ENCODE peak calls at places on chromosome 4, in four cellular contexts. Z is SK-N-SH, C is HepG2, F is K562. D is an unnamed sample.

GRCh38 chr4:170581969-170582368 is 492.2 kb upstream of the AADAT start:
- DNase-seq in Z (no peak), C (no peak), F (no peak), D (no peak)

GRCh38 chr4:111400736-111401135 is 744.5 kb upstream of the FAM241A start:
- DNase-seq in Z (no peak), C (no peak), F (no peak), D (no peak)

GRCh38 chr4:81921757-81922159 is 450.1 kb upstream of the RASGEF1B start:
- DNase-seq in Z (no peak), C (no peak), F (no peak), D (no peak)

GRCh38 chr4:105951198-105951597 is 55.9 kb downstream of the NPNT start:
- DNase-seq in Z (no peak), C (no peak), F (no peak), D (no peak)

GRCh38 chr4:156475322-156475721 is 496.3 kb downstream of the PDGFC start:
- DNase-seq in Z (peak), C (peak), F (no peak), D (no peak)

GRCh38 chr4:22170353-22170752 is 221.8 kb upstream of the KCNIP4 start:
- DNase-seq in Z (no peak), C (no peak), F (no peak), D (no peak)

GRCh38 chr4:5455003-5455585 is 253.3 kb downstream of the EVC2 start:
- DNase-seq in Z (no peak), C (no peak), F (no peak), D (no peak)

GRCh38 chr4:48930654-48931053 is 24.1 kb upstream of the OCIAD2 start:
- DNase-seq in Z (no peak), C (no peak), F (peak), D (no peak)

GRCh38 chr4:160233141-160233540 is 1130.3 kb downstream of the RAPGEF2 start:
- DNase-seq in Z (no peak), C (no peak), F (no peak), D (no peak)

GRCh38 chr4:141705747-141706377 is 69.5 kb downstream of the IL15 start:
- DNase-seq in Z (no peak), C (no peak), F (no peak), D (no peak)

GRCh38 chr4:141703497-141703896 is 67.1 kb downstream of the IL15 start:
- DNase-seq in Z (no peak), C (no peak), F (no peak), D (no peak)

GRCh38 chr4:141706445-141706844 is 70.1 kb downstream of the IL15 start:
- DNase-seq in Z (no peak), C (no peak), F (no peak), D (no peak)

GRCh38 chr4:141705048-141705746 is 68.8 kb downstream of the IL15 start:
- DNase-seq in Z (no peak), C (no peak), F (no peak), D (peak)

GRCh38 chr4:141702472-141703182 is 66.2 kb downstream of the IL15 start:
- DNase-seq in Z (no peak), C (no peak), F (no peak), D (no peak)
- TF ChIP-seq CTCF in Z (peak), C (no peak), F (no peak), D (peak)

GRCh38 chr4:101968364-101968763 is 177.8 kb downstream of the BANK1 start:
- DNase-seq in Z (no peak), C (no peak), F (no peak), D (no peak)
- TF ChIP-seq FOXM1 in Z (no peak), C (no peak), F (no peak), D (no peak)

GRCh38 chr4:142238589-142238988 is 602.2 kb downstream of the IL15 start:
- DNase-seq in Z (no peak), C (no peak), F (no peak), D (no peak)

GRCh38 chr4:142243250-142243649 is 602.9 kb downstream of the INPP4B start:
- DNase-seq in Z (no peak), C (no peak), F (no peak), D (no peak)

GRCh38 chr4:142236268-142236667 is 599.9 kb downstream of the IL15 start:
- DNase-seq in Z (no peak), C (no peak), F (no peak), D (no peak)

GRCh38 chr4:142242156-142242555 is 603.9 kb downstream of the INPP4B start:
- DNase-seq in Z (no peak), C (no peak), F (no peak), D (no peak)
- TF ChIP-seq CTCF in Z (no peak), C (no peak), F (no peak), D (no peak)

DNA sequence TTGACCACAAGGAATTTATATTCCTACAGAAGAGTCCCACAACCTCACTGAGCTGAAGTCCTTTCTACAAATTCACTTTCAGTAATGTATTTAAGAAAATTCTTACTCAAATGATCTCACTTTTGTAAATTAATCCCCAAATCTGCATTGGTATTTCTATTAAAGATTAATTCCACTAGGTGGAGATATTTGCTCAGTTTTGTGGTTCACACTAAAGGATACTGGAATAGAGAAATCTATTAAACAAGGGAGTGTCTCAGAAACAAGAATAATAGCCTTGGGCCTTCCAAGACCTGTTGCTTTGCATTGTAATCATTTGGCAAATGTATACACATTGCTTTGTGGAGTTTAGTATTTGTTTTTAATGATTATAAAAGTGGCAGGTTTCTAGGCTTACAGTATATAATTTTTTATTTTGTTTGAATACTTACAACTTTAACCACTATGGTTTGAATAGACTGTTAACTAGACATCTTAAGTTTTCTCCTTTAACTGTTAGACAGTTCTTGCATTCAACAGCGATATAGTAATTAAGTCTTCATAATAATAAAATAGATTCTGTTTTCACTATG is 25.9 kb downstream of the CFAP299 start:
- DNase-seq in Z (peak), C (peak), F (peak), D (no peak)
- TF ChIP-seq FOXM1 in Z (no peak), C (no peak), F (no peak), D (no peak)

GRCh38 chr4:137635108-137635507 is 102.8 kb upstream of the PCDH18 start:
- DNase-seq in Z (no peak), C (peak), F (no peak), D (no peak)
- TF ChIP-seq CTCF in Z (no peak), C (no peak), F (no peak), D (no peak)